ENCODE peak calls at places on chromosomes 1 and 21, in six cellular contexts. O is fibroblast of the aortic adventitia, Y is AG04449, H is astrocyte of the cerebellum, N is cardiac fibroblast, T is fibroblast of lung. P is an unnamed sample.

GRCh38 chr1:94285026-94285654 is 47.8 kb upstream of the ARHGAP29 start:
- DNase-seq in O (no peak), Y (no peak), H (no peak), N (peak; percentile 67), T (no peak), P (peak; percentile 55)

GRCh38 chr1:23478896-23479790 is 4.8 kb downstream of the ASAP3 start:
- DNase-seq in O (peak; percentile 84), Y (no peak), H (no peak), N (peak; percentile 73), T (peak; percentile 91), P (peak; percentile 97)

GRCh38 chr1:160090760-160091159 is 7.7 kb downstream of the IGSF8 start:
- DNase-seq in O (no peak), Y (no peak), H (no peak), N (no peak), T (no peak), P (no peak)

GRCh38 chr1:207755846-207756692 is 4.2 kb downstream of the CD46 start:
- DNase-seq in O (no peak), Y (no peak), H (no peak), N (no peak), T (no peak), P (peak; percentile 10)

GRCh38 chr21:41482321-41482720 is 25.6 kb downstream of the TMPRSS2 start:
- DNase-seq in O (peak; percentile 18), Y (peak; percentile 10), H (peak; percentile 91), N (no peak), T (peak; percentile 14), P (peak; percentile 70)

GRCh38 chr1:42259059-42259738 is 75.8 kb downstream of the FOXJ3 start:
- DNase-seq in O (peak; percentile 79), Y (no peak), H (peak; percentile 53), N (peak; percentile 68), T (peak; percentile 79), P (peak; percentile 62)

GRCh38 chr1:111553199-111553598 is 49.8 kb upstream of the ADORA3 start:
- DNase-seq in O (peak; percentile 57), Y (peak; percentile 57), H (no peak), N (peak; percentile 88), T (no peak), P (peak; percentile 83)

GRCh38 chr1:70896224-70896623 is 151.4 kb downstream of the PTGER3 start:
- DNase-seq in O (peak; percentile 31), Y (no peak), H (no peak), N (peak; percentile 14), T (no peak), P (peak; percentile 23)

GRCh38 chr1:185603158-185603557 is 131.0 kb upstream of the HMCN1 start:
- DNase-seq in O (no peak), Y (no peak), H (no peak), N (no peak), T (no peak), P (no peak)

GRCh38 chr1:100879422-100879821 is 15.2 kb downstream of the EXTL2 start:
- DNase-seq in O (no peak), Y (no peak), H (no peak), N (no peak), T (peak; percentile 65), P (no peak)

GRCh38 chr1:100882622-100883186 is 11.9 kb downstream of the EXTL2 start:
- DNase-seq in O (no peak), Y (no peak), H (no peak), N (no peak), T (no peak), P (no peak)

GRCh38 chr1:100881687-100882086 is 13.0 kb downstream of the EXTL2 start:
- DNase-seq in O (no peak), Y (no peak), H (no peak), N (no peak), T (no peak), P (no peak)

GRCh38 chr1:100883963-100884362 is 10.7 kb downstream of the EXTL2 start:
- DNase-seq in O (peak; percentile 48), Y (peak; percentile 26), H (peak; percentile 58), N (peak; percentile 72), T (peak; percentile 53), P (peak; percentile 66)
- TF ChIP-seq CTCF in O (no peak), Y (peak; percentile 12), H (peak; percentile 27), N (peak; percentile 16), T (no peak), P (peak; percentile 27)

GRCh38 chr1:1080951-1081310 is 6.8 kb upstream of the RNF223 start:
- DNase-seq in O (no peak), Y (no peak), H (no peak), N (no peak), T (no peak), P (no peak)

GRCh38 chr1:1081311-1082238 is 7.5 kb upstream of the RNF223 start:
- DNase-seq in O (no peak), Y (no peak), H (no peak), N (no peak), T (no peak), P (no peak)

GRCh38 chr1:1082239-1083180 is 8.4 kb upstream of the RNF223 start:
- DNase-seq in O (no peak), Y (no peak), H (no peak), N (no peak), T (no peak), P (no peak)

GRCh38 chr1:1079408-1080121 is 5.5 kb upstream of the RNF223 start:
- DNase-seq in O (peak; percentile 63), Y (peak; percentile 55), H (peak; percentile 77), N (peak; percentile 81), T (peak; percentile 70), P (peak; percentile 80)

DNA sequence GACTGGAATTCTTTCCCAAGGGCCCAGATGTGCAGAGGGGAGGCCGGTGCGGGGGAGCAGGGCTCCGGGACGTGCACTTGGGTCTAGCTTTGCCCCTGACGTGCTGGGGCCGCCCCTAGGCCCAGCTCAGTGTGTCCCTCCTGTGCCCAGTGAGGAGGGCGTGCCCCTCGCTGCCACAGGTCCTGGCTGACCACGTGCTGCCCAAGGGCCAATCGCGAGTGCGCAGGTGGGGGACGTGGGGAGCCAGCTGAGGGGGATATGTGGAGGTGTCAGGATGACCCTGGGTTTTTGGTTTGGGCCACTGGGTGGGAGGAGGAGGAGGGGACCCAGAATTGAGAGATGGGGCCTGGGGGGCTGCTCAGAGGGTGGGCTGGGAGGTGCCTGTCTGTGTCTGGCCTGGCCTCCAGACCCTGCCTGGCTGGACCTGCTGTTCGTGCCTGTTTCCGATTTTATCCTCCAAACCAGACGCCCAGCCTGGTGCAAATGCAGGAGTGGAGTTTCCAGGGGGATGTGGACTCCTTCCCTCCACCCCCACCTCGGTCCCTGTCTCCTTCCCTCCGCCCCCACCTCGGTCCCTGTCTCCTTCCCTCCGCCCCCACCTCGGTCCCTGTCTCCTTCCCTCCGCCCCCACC is 6.1 kb upstream of the RNF223 start:
- DNase-seq in O (peak; percentile 24), Y (no peak), H (no peak), N (peak; percentile 33), T (peak; percentile 21), P (peak; percentile 37)
- H3K4me3 ChIP-seq in O (peak overlapping the region; percentile 31), Y (peak overlapping the region; percentile 12), H (peak overlapping the region; percentile 7), N (peak overlapping the region; percentile 22), T (peak overlapping the region; percentile 20), P (no peak overlapping the region)

GRCh38 chr1:195721210-195721971 is 886.8 kb downstream of the KCNT2 start:
- DNase-seq in O (no peak), Y (no peak), H (no peak), N (no peak), T (no peak), P (no peak)

GRCh38 chr1:195714248-195714647 is 894.0 kb downstream of the KCNT2 start:
- DNase-seq in O (peak; percentile 11), Y (peak; percentile 29), H (no peak), N (no peak), T (peak; percentile 70), P (peak; percentile 39)

GRCh38 chr1:195715652-195716051 is 892.6 kb downstream of the KCNT2 start:
- DNase-seq in O (no peak), Y (no peak), H (no peak), N (no peak), T (no peak), P (no peak)

GRCh38 chr1:195717651-195718050 is 890.6 kb downstream of the KCNT2 start:
- DNase-seq in O (peak; percentile 24), Y (no peak), H (no peak), N (no peak), T (peak; percentile 70), P (peak; percentile 31)
- TF ChIP-seq CTCF in O (peak; percentile 57), Y (peak; percentile 51), H (peak; percentile 60), N (no peak), T (peak; percentile 18), P (peak; percentile 50)

DNA sequence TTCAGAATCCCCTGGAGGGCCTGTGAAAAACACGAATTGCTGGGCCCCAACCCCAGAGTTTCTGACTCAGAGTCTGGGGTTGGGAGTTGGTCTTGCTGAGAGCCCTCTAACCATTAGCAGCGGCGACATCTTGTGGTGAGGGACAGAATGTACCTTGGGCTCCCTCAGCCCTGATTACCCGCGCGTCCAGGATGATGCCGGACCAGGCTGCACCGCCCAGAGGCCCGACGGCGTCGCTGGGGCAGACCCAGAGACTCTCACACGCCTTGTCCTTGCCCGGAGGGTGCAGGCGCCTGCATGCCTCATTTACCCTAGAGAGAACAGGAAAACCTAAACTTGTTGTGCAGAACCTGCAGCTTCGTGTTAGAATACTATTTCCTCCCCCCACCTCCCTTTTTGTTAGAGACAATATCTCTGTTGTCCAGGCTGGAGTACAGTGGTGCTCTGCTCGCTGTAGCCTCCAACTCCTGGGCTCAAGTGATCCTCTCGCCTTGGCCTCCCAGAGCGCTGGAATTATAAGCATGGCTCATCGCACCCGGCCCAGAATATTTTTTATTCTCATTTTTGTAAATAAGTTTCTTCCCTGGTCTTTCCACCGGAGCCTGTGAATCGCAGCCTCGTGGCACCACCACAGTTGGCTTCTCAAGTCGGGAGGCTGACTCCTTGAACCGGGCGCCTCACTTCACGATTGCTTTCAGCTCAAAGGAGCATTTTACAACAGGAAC is 22.2 kb upstream of the RD3 start:
- DNase-seq in O (peak; percentile 89), Y (peak; percentile 28), H (peak; percentile 72), N (peak; percentile 94), T (peak; percentile 85), P (peak; percentile 87)
- H3K4me3 ChIP-seq in O (no peak overlapping the region), Y (no peak overlapping the region), H (no peak overlapping the region), N (no peak overlapping the region), T (no peak overlapping the region), P (no peak overlapping the region)

DNA sequence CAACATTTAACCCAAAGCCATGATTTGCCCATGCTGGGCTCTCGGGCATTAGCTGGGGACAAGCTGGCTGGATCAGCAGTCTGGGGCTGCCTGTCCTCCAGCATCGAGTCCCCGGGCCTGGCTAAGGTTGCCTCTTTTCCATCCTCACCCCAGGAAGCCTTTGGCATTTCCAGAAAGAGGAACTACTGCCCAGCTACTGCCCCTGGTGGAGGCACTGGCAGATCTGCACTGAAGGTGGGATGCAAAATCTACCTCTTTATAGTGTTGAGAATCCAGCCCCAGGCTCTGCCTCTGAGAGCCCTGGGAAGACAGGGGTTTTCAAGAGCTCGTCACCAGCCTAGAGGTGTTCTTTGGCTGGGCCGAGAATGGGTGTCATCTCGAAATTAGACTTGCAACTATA is 635.9 kb downstream of the MATN1 start:
- DNase-seq in O (no peak), Y (no peak), H (no peak), N (no peak), T (no peak), P (no peak)
- TF ChIP-seq CTCF in O (peak; percentile 51), Y (peak; percentile 58), H (peak; percentile 58), N (no peak), T (no peak), P (peak; percentile 39)

P was measured in fibroblast of mammary gland.